ENCODE peak calls at places on chromosomes 4 and X, in four cellular contexts. N is NCI-H460, V is lower lobe of right lung, U is body of pancreas. Y is an unnamed sample.

GRCh38 chrX:69045616-69046345 is 119.5 kb downstream of the PJA1 start:
- DNase-seq in V (no peak), U (no peak), N (no peak), Y (peak)

GRCh38 chrX:264634-265455 is 16.3 kb upstream of the PLCXD1 start:
- DNase-seq in N (peak), U (peak), V (peak), Y (no peak)

GRCh38 chrX:144327515-144327914 is 443.6 kb downstream of the UBE2NL start:
- DNase-seq in V (no peak), N (no peak), U (no peak), Y (no peak)

GRCh38 chrX:107715331-107716044 is 60.1 kb downstream of the TSC22D3 start:
- DNase-seq in N (no peak), V (peak), U (no peak), Y (peak)

GRCh38 chr4:78622253-78622979 is 70.8 kb downstream of the ANXA3 start:
- DNase-seq in U (no peak), N (no peak), V (no peak), Y (no peak)

GRCh38 chr4:31362756-31363155 is 642.6 kb downstream of the PCDH7 start:
- DNase-seq in N (no peak), V (no peak), U (no peak), Y (no peak)

GRCh38 chr4:157886650-157887049 is 286.2 kb downstream of the GASK1B start:
- DNase-seq in N (no peak), V (no peak), U (no peak), Y (no peak)

GRCh38 chrX:54937416-54937815 is 16.8 kb downstream of the TRO start:
- DNase-seq in U (no peak), N (no peak), V (no peak), Y (no peak)

GRCh38 chr4:114287079-114287696 is 307.7 kb upstream of the ARSJ start:
- DNase-seq in N (no peak), V (no peak), U (peak), Y (no peak)

GRCh38 chr4:171203425-171203824 is 609.8 kb upstream of the GALNTL6 start:
- DNase-seq in V (no peak), U (no peak), N (peak), Y (no peak)

GRCh38 chrX:10648608-10649007 is 28.2 kb upstream of the MID1 start:
- DNase-seq in V (no peak), U (no peak), N (no peak), Y (no peak)

GRCh38 chrX:110412971-110413726 is 54.5 kb downstream of the RTL9 start:
- DNase-seq in N (peak), U (peak), V (peak), Y (peak)

GRCh38 chrX:42096262-42096939 is 173.0 kb upstream of the CASK start:
- DNase-seq in N (no peak), V (peak), U (no peak), Y (no peak)

GRCh38 chrX:50827996-50828395 is 14.0 kb upstream of the SHROOM4 start:
- DNase-seq in N (peak), V (no peak), U (no peak), Y (no peak)

GRCh38 chr4:155828628-155829027 is 37.4 kb downstream of the ASIC5 start:
- DNase-seq in N (peak), V (no peak), U (no peak), Y (no peak)

GRCh38 chr4:183291070-183291469 is 29.0 kb downstream of the CLDN22 start:
- DNase-seq in N (no peak), V (no peak), U (no peak), Y (no peak)

GRCh38 chr4:87086143-87086805 is 134.1 kb downstream of the KLHL8 start:
- DNase-seq in N (no peak), V (no peak), U (no peak), Y (no peak)

GRCh38 chr4:142293536-142293935 is 552.6 kb downstream of the INPP4B start:
- DNase-seq in V (no peak), U (no peak), N (peak), Y (no peak)

GRCh38 chr4:94544811-94545210 is 93.1 kb downstream of the PDLIM5 start:
- DNase-seq in N (no peak), U (no peak), V (no peak), Y (no peak)

GRCh38 chr4:88006956-88007303 is 505 bp upstream of the PKD2 start:
- DNase-seq in N (no peak), V (no peak), U (no peak), Y (no peak)

GRCh38 chrX:10938371-10938982 is 172.7 kb upstream of the HCCS start:
- DNase-seq in U (no peak), N (no peak), V (no peak), Y (no peak)

GRCh38 chr4:37665347-37666009 is 20.7 kb downstream of the RELL1 start:
- DNase-seq in V (no peak), U (no peak), N (no peak), Y (peak)

GRCh38 chr4:39032218-39033085 is at the start of gene TMEM156:
- DNase-seq in V (no peak), U (no peak), N (no peak), Y (no peak)

GRCh38 chr4:159416073-159416472 is 313.2 kb downstream of the RAPGEF2 start:
- DNase-seq in N (no peak), V (no peak), U (no peak), Y (no peak)

GRCh38 chrX:78643106-78643505 is 16.0 kb downstream of the RTL3 start:
- DNase-seq in V (no peak), N (no peak), U (no peak), Y (no peak)

GRCh38 chr4:158013858-158014257 is 159.0 kb downstream of the GASK1B start:
- DNase-seq in U (no peak), V (no peak), N (no peak), Y (no peak)

GRCh38 chr4:156594619-156595018 is 377.0 kb downstream of the PDGFC start:
- DNase-seq in N (no peak), V (peak), U (peak), Y (peak)

GRCh38 chrX:131763674-131764073 is 219.8 kb downstream of the OR13H1 start:
- DNase-seq in V (no peak), N (no peak), U (peak), Y (no peak)

GRCh38 chr4:173529505-173530325 is at the start of gene HAND2:
- DNase-seq in N (no peak), U (peak), V (no peak), Y (no peak)

GRCh38 chr4:2417765-2418651 is at the start of gene ZFYVE28:
- DNase-seq in V (peak), U (no peak), N (no peak), Y (peak)

GRCh38 chrX:70554523-70554922 is 109.9 kb downstream of the DLG3 start:
- DNase-seq in N (no peak), V (no peak), U (no peak), Y (no peak)

GRCh38 chr4:161336016-161336415 is 827.8 kb downstream of the FSTL5 start:
- DNase-seq in N (no peak), V (no peak), U (no peak), Y (no peak)

GRCh38 chr4:1683371-1683902 is 676 bp downstream of the FAM53A start:
- DNase-seq in V (peak), N (no peak), U (peak), Y (peak)

GRCh38 chr4:182593864-182594263 is 323.3 kb downstream of the DCTD start:
- DNase-seq in V (no peak), U (no peak), N (no peak), Y (no peak)

GRCh38 chrX:48676893-48677270 is 6.7 kb upstream of the WAS start:
- DNase-seq in V (peak), U (no peak), N (no peak), Y (no peak)

Y was measured in adrenal gland.